ENCODE peak calls at places on chromosome 16, in ten cellular contexts. K is AG04450, S is sciatic nerve, Q is T47D, X is A549, B is SK-N-SH, E is Peyer's patch, Y is Daoy, F is Caki2, I is EL. H is an unnamed sample.

GRCh38 chr16:74480150-74481029 is 59.1 kb upstream of the CLEC18B start:
- DNase-seq in K (no peak), S (no peak), Q (peak; percentile 89), X (peak; percentile 89), B (no peak), E (peak; percentile 91), Y (peak; percentile 38), F (peak; percentile 79), I (peak; percentile 82), H (peak; percentile 46)

GRCh38 chr16:75644240-75645012 is 3.0 kb downstream of the KARS1 start:
- DNase-seq in K (no peak), S (no peak), Q (peak; percentile 39), X (no peak), B (no peak), E (no peak), Y (no peak), F (no peak), I (no peak), H (no peak)

GRCh38 chr16:10122546-10122945 is 59.7 kb downstream of the GRIN2A start:
- DNase-seq in K (no peak), S (no peak), Q (no peak), X (peak; percentile 14), B (peak; percentile 41), E (no peak), Y (peak; percentile 42), F (no peak), I (peak; percentile 51), H (no peak)

GRCh38 chr16:7313170-7313569 is 19.5 kb upstream of the RBFOX1 start:
- DNase-seq in K (no peak), S (no peak), Q (peak; percentile 5), X (peak; percentile 10), B (peak; percentile 43), E (no peak), Y (no peak), F (no peak), I (no peak), H (no peak)

GRCh38 chr16:4272114-4272954 is 489 bp downstream of the TFAP4 start:
- DNase-seq in K (no peak), S (peak; percentile 80), Q (peak; percentile 53), X (peak; percentile 60), B (peak; percentile 75), E (peak; percentile 82), Y (peak; percentile 50), F (peak; percentile 73), I (peak; percentile 45), H (peak; percentile 85)

GRCh38 chr16:63530208-63530607 is 1494.0 kb upstream of the CDH8 start:
- DNase-seq in K (no peak), S (no peak), Q (no peak), X (no peak), B (no peak), E (no peak), Y (no peak), F (no peak), I (peak; percentile 0), H (no peak)

GRCh38 chr16:89114159-89114981 is 20.7 kb downstream of the ACSF3 start:
- DNase-seq in K (no peak), S (no peak), Q (no peak), X (no peak), B (no peak), E (peak; percentile 49), Y (peak; percentile 22), F (no peak), I (peak; percentile 21), H (peak; percentile 44)

GRCh38 chr16:4693956-4694663 is 748 bp downstream of the NUDT16L1 start:
- DNase-seq in K (peak; percentile 8), S (no peak), Q (peak; percentile 80), X (no peak), B (peak; percentile 89), E (peak; percentile 73), Y (peak; percentile 25), F (no peak), I (peak; percentile 41), H (peak; percentile 84)

GRCh38 chr16:70685061-70685937 is 554 bp downstream of the MTSS2 start:
- DNase-seq in K (no peak), S (no peak), Q (no peak), X (no peak), B (peak; percentile 78), E (no peak), Y (no peak), F (no peak), I (no peak), H (peak; percentile 77)

GRCh38 chr16:68734782-68735181 is 2.3 kb upstream of the CDH1 start:
- DNase-seq in K (no peak), S (no peak), Q (no peak), X (no peak), B (no peak), E (no peak), Y (no peak), F (no peak), I (no peak), H (no peak)

GRCh38 chr16:56817938-56818337 is 47.1 kb upstream of the SLC12A3 start:
- DNase-seq in K (no peak), S (no peak), Q (no peak), X (no peak), B (no peak), E (no peak), Y (no peak), F (no peak), I (no peak), H (no peak)

GRCh38 chr16:56357291-56357764 is 68.0 kb downstream of the AMFR start:
- DNase-seq in K (no peak), S (peak; percentile 61), Q (no peak), X (no peak), B (peak; percentile 23), E (peak; percentile 45), Y (no peak), F (no peak), I (peak; percentile 48), H (no peak)

GRCh38 chr16:50246299-50247122 is 19.8 kb upstream of the ADCY7 start:
- DNase-seq in K (no peak), S (peak; percentile 67), Q (no peak), X (no peak), B (peak; percentile 83), E (no peak), Y (no peak), F (no peak), I (no peak), H (no peak)

GRCh38 chr16:86931410-86931941 is 353.1 kb downstream of the FOXL1 start:
- DNase-seq in K (peak; percentile 69), S (no peak), Q (no peak), X (no peak), B (no peak), E (no peak), Y (peak; percentile 93), F (peak; percentile 32), I (peak; percentile 77), H (peak; percentile 92)

GRCh38 chr16:56353054-56353921 is 72.1 kb downstream of the AMFR start:
- DNase-seq in K (no peak), S (peak; percentile 33), Q (peak; percentile 72), X (no peak), B (no peak), E (peak; percentile 41), Y (no peak), F (no peak), I (no peak), H (peak; percentile 45)

GRCh38 chr16:51592535-51592934 is 441.5 kb upstream of the SALL1 start:
- DNase-seq in K (no peak), S (no peak), Q (no peak), X (no peak), B (no peak), E (no peak), Y (no peak), F (no peak), I (no peak), H (no peak)

GRCh38 chr16:11160676-11161115 is 95.3 kb downstream of the SOCS1 start:
- DNase-seq in K (no peak), S (no peak), Q (no peak), X (no peak), B (no peak), E (no peak), Y (no peak), F (no peak), I (no peak), H (no peak)

GRCh38 chr16:3187798-3188674 is at the start of gene OR1F1:
- DNase-seq in K (no peak), S (no peak), Q (no peak), X (peak; percentile 95), B (peak; percentile 78), E (peak; percentile 62), Y (peak; percentile 85), F (peak; percentile 79), I (peak; percentile 78), H (no peak)

GRCh38 chr16:68658258-68658973 is 13.3 kb downstream of the CDH3 start:
- DNase-seq in K (no peak), S (no peak), Q (peak; percentile 81), X (peak; percentile 53), B (no peak), E (no peak), Y (peak; percentile 87), F (peak; percentile 40), I (peak; percentile 97), H (no peak)

GRCh38 chr16:2341456-2342447 is 1.2 kb upstream of the ABCA3 start:
- DNase-seq in K (no peak), S (peak; percentile 74), Q (no peak), X (no peak), B (no peak), E (peak; percentile 49), Y (no peak), F (no peak), I (no peak), H (peak; percentile 78)

GRCh38 chr16:7513429-7513828 is 180.8 kb downstream of the RBFOX1 start:
- DNase-seq in K (no peak), S (no peak), Q (peak; percentile 18), X (peak; percentile 31), B (peak; percentile 32), E (no peak), Y (peak; percentile 2), F (no peak), I (no peak), H (no peak)

GRCh38 chr16:1105888-1106620 is 10.0 kb upstream of the C1QTNF8 start:
- DNase-seq in K (peak; percentile 10), S (no peak), Q (peak; percentile 74), X (peak; percentile 71), B (peak; percentile 98), E (peak; percentile 58), Y (peak; percentile 85), F (peak; percentile 44), I (peak; percentile 55), H (peak; percentile 86)

GRCh38 chr16:66028505-66029216 is 337.8 kb upstream of the CDH5 start:
- DNase-seq in K (peak; percentile 42), S (peak; percentile 33), Q (no peak), X (no peak), B (no peak), E (peak; percentile 24), Y (peak; percentile 14), F (no peak), I (peak; percentile 86), H (no peak)

GRCh38 chr16:11977206-11978041 is 890 bp downstream of the SNX29 start:
- DNase-seq in K (peak; percentile 56), S (no peak), Q (peak; percentile 39), X (peak; percentile 51), B (peak; percentile 52), E (no peak), Y (peak; percentile 63), F (peak; percentile 80), I (peak; percentile 85), H (no peak)

GRCh38 chr16:85046957-85047866 is 19.6 kb downstream of the KIAA0513 start:
- DNase-seq in K (no peak), S (no peak), Q (no peak), X (no peak), B (no peak), E (peak; percentile 54), Y (no peak), F (no peak), I (no peak), H (no peak)

GRCh38 chr16:88430185-88430523 is 22.9 kb upstream of the ZFPM1 start:
- DNase-seq in K (no peak), S (no peak), Q (no peak), X (no peak), B (no peak), E (no peak), Y (no peak), F (no peak), I (no peak), H (peak; percentile 49)

GRCh38 chr16:51155199-51155607 is 4.1 kb upstream of the SALL1 start:
- DNase-seq in K (no peak), S (no peak), Q (no peak), X (no peak), B (peak; percentile 24), E (no peak), Y (peak; percentile 33), F (no peak), I (no peak), H (peak; percentile 66)

GRCh38 chr16:79707867-79708266 is 107.3 kb upstream of the MAF start:
- DNase-seq in K (no peak), S (peak; percentile 71), Q (no peak), X (no peak), B (no peak), E (peak; percentile 71), Y (no peak), F (no peak), I (peak; percentile 4), H (peak; percentile 85)